ENCODE peak calls at places on chromosomes 1 and 21, in eight cellular contexts. N, H, Z, Q, E, I, M and F are unnamed samples.

GRCh38 chr1:90174246-90174645 is 179.3 kb downstream of the ZNF326 start:
- DNase-seq in H (no peak), Z (no peak), N (no peak), Q (no peak), M (no peak), E (peak), I (no peak), F (no peak)

GRCh38 chr1:234533975-234534876 is 55.2 kb upstream of the TARBP1 start:
- DNase-seq in M (peak), N (no peak), I (peak), E (peak), Z (no peak), Q (peak), H (no peak), F (no peak)

GRCh38 chr1:7743346-7743745 is 27.8 kb upstream of the VAMP3 start:
- DNase-seq in N (no peak), H (no peak), M (no peak), E (no peak), Z (no peak), Q (no peak), I (no peak), F (no peak)

GRCh38 chr1:23422313-23422877 is 2.2 kb downstream of the TCEA3 start:
- DNase-seq in I (peak), N (no peak), E (no peak), H (no peak), M (no peak), Z (peak), Q (no peak), F (peak)

GRCh38 chr1:206685749-206686485 is 1.2 kb downstream of the MAPKAPK2 start:
- DNase-seq in Z (peak), H (no peak), N (no peak), E (peak), M (no peak), I (peak), Q (peak), F (peak)

GRCh38 chr1:36369061-36369470 is 16.7 kb downstream of the STK40 start:
- DNase-seq in I (peak), E (peak), H (no peak), M (peak), Q (peak), Z (peak), N (peak), F (peak)

GRCh38 chr1:59506952-59507351 is 210.1 kb downstream of the FGGY start:
- DNase-seq in N (no peak), I (peak), Q (no peak), H (no peak), M (no peak), E (no peak), Z (no peak), F (peak)

GRCh38 chr1:153260980-153261792 is 1.7 kb downstream of the LORICRIN start:
- DNase-seq in I (no peak), M (no peak), H (no peak), E (no peak), N (peak), Q (no peak), Z (peak), F (peak)

GRCh38 chr21:40383951-40384350 is 463.0 kb downstream of the DSCAM start:
- DNase-seq in Z (no peak), H (no peak), E (no peak), I (no peak), N (no peak), Q (no peak), M (no peak), F (no peak)

GRCh38 chr1:50665413-50665812 is 242.2 kb upstream of the DMRTA2 start:
- DNase-seq in Z (no peak), H (no peak), E (no peak), N (no peak), I (peak), M (no peak), Q (no peak), F (no peak)

GRCh38 chr21:27582946-27583270 is 616.0 kb upstream of the ADAMTS5 start:
- DNase-seq in N (no peak), Q (no peak), E (no peak), I (no peak), H (no peak), M (no peak), Z (no peak), F (no peak)

GRCh38 chr1:99766378-99766800 is at the start of gene FRRS1:
- DNase-seq in I (peak), E (peak), N (no peak), H (peak), Z (no peak), Q (peak), M (peak), F (peak)

GRCh38 chr1:59360170-59360569 is 63.3 kb downstream of the FGGY start:
- DNase-seq in E (peak), Z (no peak), M (no peak), Q (no peak), N (no peak), I (peak), H (no peak), F (no peak)

GRCh38 chr1:192445849-192446489 is 129.2 kb downstream of the RGS21 start:
- DNase-seq in N (peak), Z (peak), I (peak), M (peak), Q (peak), E (peak), H (no peak), F (peak)